ENCODE peak calls at places on chromosomes 11 and 22, in seven cellular contexts. One of them, this sample, is unnamed.

GRCh38 chr11:131674051-131674755 is 303.8 kb downstream of the NTM start:
- DNase-seq in lower leg skin: peak
- DNase-seq in H4: peak
- DNase-seq in kidney tubule cell: peak
- DNase-seq in brain microvascular endothelial cell: peak
- DNase-seq in stimulated activated CD4-positive, alpha-beta T cell treated with anti-CD3 and anti-CD28 coated beads, Interleukin-12 subunit alpha, Interleukin-12 subunit beta, amount 100 ng/mL, for 4 hours: peak
- DNase-seq in neural progenitor cell: peak
- DNase-seq in this sample: peak

GRCh38 chr11:128518493-128519207 is 68.7 kb downstream of the ETS1 start:
- DNase-seq in lower leg skin: no peak
- DNase-seq in H4: no peak
- DNase-seq in kidney tubule cell: no peak
- DNase-seq in brain microvascular endothelial cell: no peak
- DNase-seq in stimulated activated CD4-positive, alpha-beta T cell treated with anti-CD3 and anti-CD28 coated beads, Interleukin-12 subunit alpha, Interleukin-12 subunit beta, amount 100 ng/mL, for 4 hours: no peak
- DNase-seq in neural progenitor cell: no peak
- DNase-seq in this sample: no peak

GRCh38 chr11:2841411-2842190 is 44.0 kb downstream of the CDKN1C start:
- DNase-seq in lower leg skin: no peak
- DNase-seq in H4: no peak
- DNase-seq in kidney tubule cell: no peak
- DNase-seq in brain microvascular endothelial cell: no peak
- DNase-seq in stimulated activated CD4-positive, alpha-beta T cell treated with anti-CD3 and anti-CD28 coated beads, Interleukin-12 subunit alpha, Interleukin-12 subunit beta, amount 100 ng/mL, for 4 hours: no peak
- DNase-seq in neural progenitor cell: no peak
- DNase-seq in this sample: no peak

GRCh38 chr22:45503816-45504702 is 1.4 kb downstream of the FBLN1 start:
- DNase-seq in lower leg skin: peak
- DNase-seq in H4: no peak
- DNase-seq in kidney tubule cell: no peak
- DNase-seq in brain microvascular endothelial cell: peak
- DNase-seq in stimulated activated CD4-positive, alpha-beta T cell treated with anti-CD3 and anti-CD28 coated beads, Interleukin-12 subunit alpha, Interleukin-12 subunit beta, amount 100 ng/mL, for 4 hours: no peak
- DNase-seq in neural progenitor cell: peak
- DNase-seq in this sample: no peak

GRCh38 chr11:124320097-124320496 is at the start of gene OR8D2:
- DNase-seq in lower leg skin: no peak
- DNase-seq in H4: no peak
- DNase-seq in kidney tubule cell: no peak
- DNase-seq in brain microvascular endothelial cell: no peak
- DNase-seq in stimulated activated CD4-positive, alpha-beta T cell treated with anti-CD3 and anti-CD28 coated beads, Interleukin-12 subunit alpha, Interleukin-12 subunit beta, amount 100 ng/mL, for 4 hours: no peak
- DNase-seq in neural progenitor cell: no peak
- DNase-seq in this sample: no peak

GRCh38 chr11:72673943-72674828 is at the start of gene PDE2A:
- DNase-seq in lower leg skin: no peak
- DNase-seq in H4: no peak
- DNase-seq in kidney tubule cell: no peak
- DNase-seq in brain microvascular endothelial cell: no peak
- DNase-seq in stimulated activated CD4-positive, alpha-beta T cell treated with anti-CD3 and anti-CD28 coated beads, Interleukin-12 subunit alpha, Interleukin-12 subunit beta, amount 100 ng/mL, for 4 hours: no peak
- DNase-seq in neural progenitor cell: peak
- DNase-seq in this sample: no peak

GRCh38 chr11:65384301-65384889 is 1.9 kb upstream of the SLC25A45 start:
- DNase-seq in lower leg skin: no peak
- DNase-seq in H4: peak
- DNase-seq in kidney tubule cell: no peak
- DNase-seq in brain microvascular endothelial cell: no peak
- DNase-seq in stimulated activated CD4-positive, alpha-beta T cell treated with anti-CD3 and anti-CD28 coated beads, Interleukin-12 subunit alpha, Interleukin-12 subunit beta, amount 100 ng/mL, for 4 hours: no peak
- DNase-seq in neural progenitor cell: no peak
- DNase-seq in this sample: no peak

GRCh38 chr11:15670520-15671070 is 555.9 kb downstream of the INSC start:
- DNase-seq in lower leg skin: no peak
- DNase-seq in H4: no peak
- DNase-seq in kidney tubule cell: no peak
- DNase-seq in brain microvascular endothelial cell: no peak
- DNase-seq in stimulated activated CD4-positive, alpha-beta T cell treated with anti-CD3 and anti-CD28 coated beads, Interleukin-12 subunit alpha, Interleukin-12 subunit beta, amount 100 ng/mL, for 4 hours: no peak
- DNase-seq in neural progenitor cell: no peak
- DNase-seq in this sample: no peak

GRCh38 chr11:78767409-78767932 is 192.8 kb upstream of the NARS2 start:
- DNase-seq in lower leg skin: no peak
- DNase-seq in H4: no peak
- DNase-seq in kidney tubule cell: peak
- DNase-seq in brain microvascular endothelial cell: no peak
- DNase-seq in stimulated activated CD4-positive, alpha-beta T cell treated with anti-CD3 and anti-CD28 coated beads, Interleukin-12 subunit alpha, Interleukin-12 subunit beta, amount 100 ng/mL, for 4 hours: no peak
- DNase-seq in neural progenitor cell: no peak
- DNase-seq in this sample: peak

GRCh38 chr11:44389963-44390605 is 80.1 kb upstream of the ALX4 start:
- DNase-seq in lower leg skin: no peak
- DNase-seq in H4: no peak
- DNase-seq in kidney tubule cell: no peak
- DNase-seq in brain microvascular endothelial cell: no peak
- DNase-seq in stimulated activated CD4-positive, alpha-beta T cell treated with anti-CD3 and anti-CD28 coated beads, Interleukin-12 subunit alpha, Interleukin-12 subunit beta, amount 100 ng/mL, for 4 hours: no peak
- DNase-seq in neural progenitor cell: no peak
- DNase-seq in this sample: no peak

GRCh38 chr11:44382118-44382517 is 72.2 kb upstream of the ALX4 start:
- DNase-seq in lower leg skin: no peak
- DNase-seq in H4: no peak
- DNase-seq in kidney tubule cell: no peak
- DNase-seq in brain microvascular endothelial cell: no peak
- DNase-seq in stimulated activated CD4-positive, alpha-beta T cell treated with anti-CD3 and anti-CD28 coated beads, Interleukin-12 subunit alpha, Interleukin-12 subunit beta, amount 100 ng/mL, for 4 hours: no peak
- DNase-seq in neural progenitor cell: no peak
- DNase-seq in this sample: no peak

GRCh38 chr11:113644605-113645004 is 61.5 kb downstream of the TMPRSS5 start:
- DNase-seq in lower leg skin: no peak
- DNase-seq in H4: no peak
- DNase-seq in kidney tubule cell: no peak
- DNase-seq in brain microvascular endothelial cell: no peak
- DNase-seq in stimulated activated CD4-positive, alpha-beta T cell treated with anti-CD3 and anti-CD28 coated beads, Interleukin-12 subunit alpha, Interleukin-12 subunit beta, amount 100 ng/mL, for 4 hours: no peak
- DNase-seq in neural progenitor cell: no peak
- DNase-seq in this sample: no peak

GRCh38 chr11:16632295-16633200 is 105.9 kb upstream of the C11orf58 start:
- DNase-seq in lower leg skin: no peak
- DNase-seq in H4: peak
- DNase-seq in kidney tubule cell: peak
- DNase-seq in brain microvascular endothelial cell: peak
- DNase-seq in stimulated activated CD4-positive, alpha-beta T cell treated with anti-CD3 and anti-CD28 coated beads, Interleukin-12 subunit alpha, Interleukin-12 subunit beta, amount 100 ng/mL, for 4 hours: no peak
- DNase-seq in neural progenitor cell: peak
- DNase-seq in this sample: no peak

GRCh38 chr11:62266558-62266957 is 3.4 kb upstream of the SCGB2A2 start:
- DNase-seq in lower leg skin: no peak
- DNase-seq in H4: no peak
- DNase-seq in kidney tubule cell: peak
- DNase-seq in brain microvascular endothelial cell: no peak
- DNase-seq in stimulated activated CD4-positive, alpha-beta T cell treated with anti-CD3 and anti-CD28 coated beads, Interleukin-12 subunit alpha, Interleukin-12 subunit beta, amount 100 ng/mL, for 4 hours: no peak
- DNase-seq in neural progenitor cell: no peak
- DNase-seq in this sample: peak

GRCh38 chr11:44364596-44364995 is 54.7 kb upstream of the ALX4 start:
- DNase-seq in lower leg skin: no peak
- DNase-seq in H4: no peak
- DNase-seq in kidney tubule cell: peak
- DNase-seq in brain microvascular endothelial cell: no peak
- DNase-seq in stimulated activated CD4-positive, alpha-beta T cell treated with anti-CD3 and anti-CD28 coated beads, Interleukin-12 subunit alpha, Interleukin-12 subunit beta, amount 100 ng/mL, for 4 hours: no peak
- DNase-seq in neural progenitor cell: no peak
- DNase-seq in this sample: no peak

GRCh38 chr22:45999379-45999971 is 22.5 kb upstream of the WNT7B start:
- DNase-seq in lower leg skin: no peak
- DNase-seq in H4: no peak
- DNase-seq in kidney tubule cell: no peak
- DNase-seq in brain microvascular endothelial cell: no peak
- DNase-seq in stimulated activated CD4-positive, alpha-beta T cell treated with anti-CD3 and anti-CD28 coated beads, Interleukin-12 subunit alpha, Interleukin-12 subunit beta, amount 100 ng/mL, for 4 hours: no peak
- DNase-seq in neural progenitor cell: no peak
- DNase-seq in this sample: no peak

GRCh38 chr11:112408551-112408950 is 147.9 kb upstream of the PLET1 start:
- DNase-seq in lower leg skin: no peak
- DNase-seq in H4: no peak
- DNase-seq in kidney tubule cell: no peak
- DNase-seq in brain microvascular endothelial cell: no peak
- DNase-seq in stimulated activated CD4-positive, alpha-beta T cell treated with anti-CD3 and anti-CD28 coated beads, Interleukin-12 subunit alpha, Interleukin-12 subunit beta, amount 100 ng/mL, for 4 hours: no peak
- DNase-seq in neural progenitor cell: no peak
- DNase-seq in this sample: no peak

GRCh38 chr11:46298699-46299424 is 21.4 kb downstream of the CREB3L1 start:
- DNase-seq in lower leg skin: no peak
- DNase-seq in H4: peak
- DNase-seq in kidney tubule cell: peak
- DNase-seq in brain microvascular endothelial cell: peak
- DNase-seq in stimulated activated CD4-positive, alpha-beta T cell treated with anti-CD3 and anti-CD28 coated beads, Interleukin-12 subunit alpha, Interleukin-12 subunit beta, amount 100 ng/mL, for 4 hours: no peak
- DNase-seq in neural progenitor cell: no peak
- DNase-seq in this sample: peak

GRCh38 chr11:133443361-133443760 is 88.9 kb downstream of the OPCML start:
- DNase-seq in lower leg skin: no peak
- DNase-seq in H4: no peak
- DNase-seq in kidney tubule cell: no peak
- DNase-seq in brain microvascular endothelial cell: no peak
- DNase-seq in stimulated activated CD4-positive, alpha-beta T cell treated with anti-CD3 and anti-CD28 coated beads, Interleukin-12 subunit alpha, Interleukin-12 subunit beta, amount 100 ng/mL, for 4 hours: no peak
- DNase-seq in neural progenitor cell: no peak
- DNase-seq in this sample: no peak

GRCh38 chr11:19597194-19597593 is 115.4 kb upstream of the NAV2 start:
- DNase-seq in lower leg skin: no peak
- DNase-seq in H4: peak
- DNase-seq in kidney tubule cell: peak
- DNase-seq in brain microvascular endothelial cell: peak
- DNase-seq in stimulated activated CD4-positive, alpha-beta T cell treated with anti-CD3 and anti-CD28 coated beads, Interleukin-12 subunit alpha, Interleukin-12 subunit beta, amount 100 ng/mL, for 4 hours: no peak
- DNase-seq in neural progenitor cell: no peak
- DNase-seq in this sample: peak

GRCh38 chr11:11860103-11860979 is 18.6 kb downstream of the USP47 start:
- DNase-seq in lower leg skin: no peak
- DNase-seq in H4: peak
- DNase-seq in kidney tubule cell: no peak
- DNase-seq in brain microvascular endothelial cell: no peak
- DNase-seq in stimulated activated CD4-positive, alpha-beta T cell treated with anti-CD3 and anti-CD28 coated beads, Interleukin-12 subunit alpha, Interleukin-12 subunit beta, amount 100 ng/mL, for 4 hours: no peak
- DNase-seq in neural progenitor cell: no peak
- DNase-seq in this sample: no peak

GRCh38 chr11:7579226-7579825 is 65.5 kb downstream of the PPFIBP2 start:
- DNase-seq in lower leg skin: no peak
- DNase-seq in H4: no peak
- DNase-seq in kidney tubule cell: no peak
- DNase-seq in brain microvascular endothelial cell: no peak
- DNase-seq in stimulated activated CD4-positive, alpha-beta T cell treated with anti-CD3 and anti-CD28 coated beads, Interleukin-12 subunit alpha, Interleukin-12 subunit beta, amount 100 ng/mL, for 4 hours: no peak
- DNase-seq in neural progenitor cell: no peak
- DNase-seq in this sample: peak

GRCh38 chr22:37431811-37432707 is 4.8 kb upstream of the ELFN2 start:
- DNase-seq in lower leg skin: no peak
- DNase-seq in H4: peak
- DNase-seq in kidney tubule cell: peak
- DNase-seq in brain microvascular endothelial cell: peak
- DNase-seq in stimulated activated CD4-positive, alpha-beta T cell treated with anti-CD3 and anti-CD28 coated beads, Interleukin-12 subunit alpha, Interleukin-12 subunit beta, amount 100 ng/mL, for 4 hours: no peak
- DNase-seq in neural progenitor cell: no peak
- DNase-seq in this sample: peak

GRCh38 chr11:112355726-112356125 is 95.1 kb upstream of the PLET1 start:
- DNase-seq in lower leg skin: no peak
- DNase-seq in H4: peak
- DNase-seq in kidney tubule cell: no peak
- DNase-seq in brain microvascular endothelial cell: no peak
- DNase-seq in stimulated activated CD4-positive, alpha-beta T cell treated with anti-CD3 and anti-CD28 coated beads, Interleukin-12 subunit alpha, Interleukin-12 subunit beta, amount 100 ng/mL, for 4 hours: no peak
- DNase-seq in neural progenitor cell: peak
- DNase-seq in this sample: no peak

GRCh38 chr11:87428266-87428665 is 390.5 kb downstream of the TMEM135 start:
- DNase-seq in lower leg skin: no peak
- DNase-seq in H4: no peak
- DNase-seq in kidney tubule cell: peak
- DNase-seq in brain microvascular endothelial cell: peak
- DNase-seq in stimulated activated CD4-positive, alpha-beta T cell treated with anti-CD3 and anti-CD28 coated beads, Interleukin-12 subunit alpha, Interleukin-12 subunit beta, amount 100 ng/mL, for 4 hours: no peak
- DNase-seq in neural progenitor cell: no peak
- DNase-seq in this sample: no peak

GRCh38 chr22:22235564-22235963 is 9.0 kb upstream of the VPREB1 start:
- DNase-seq in lower leg skin: no peak
- DNase-seq in H4: no peak
- DNase-seq in kidney tubule cell: peak
- DNase-seq in brain microvascular endothelial cell: no peak
- DNase-seq in stimulated activated CD4-positive, alpha-beta T cell treated with anti-CD3 and anti-CD28 coated beads, Interleukin-12 subunit alpha, Interleukin-12 subunit beta, amount 100 ng/mL, for 4 hours: peak
- DNase-seq in neural progenitor cell: peak
- DNase-seq in this sample: no peak

GRCh38 chr11:86360775-86361395 is 13.8 kb upstream of the CCDC81 start:
- DNase-seq in lower leg skin: no peak
- DNase-seq in H4: peak
- DNase-seq in kidney tubule cell: peak
- DNase-seq in brain microvascular endothelial cell: peak
- DNase-seq in stimulated activated CD4-positive, alpha-beta T cell treated with anti-CD3 and anti-CD28 coated beads, Interleukin-12 subunit alpha, Interleukin-12 subunit beta, amount 100 ng/mL, for 4 hours: no peak
- DNase-seq in neural progenitor cell: peak
- DNase-seq in this sample: peak

GRCh38 chr11:36475192-36475591 is 34.9 kb downstream of the TRAF6 start:
- DNase-seq in lower leg skin: no peak
- DNase-seq in H4: no peak
- DNase-seq in kidney tubule cell: no peak
- DNase-seq in brain microvascular endothelial cell: no peak
- DNase-seq in stimulated activated CD4-positive, alpha-beta T cell treated with anti-CD3 and anti-CD28 coated beads, Interleukin-12 subunit alpha, Interleukin-12 subunit beta, amount 100 ng/mL, for 4 hours: no peak
- DNase-seq in neural progenitor cell: no peak
- DNase-seq in this sample: no peak

GRCh38 chr22:42033263-42034181 is 34.9 kb downstream of the WBP2NL start:
- DNase-seq in lower leg skin: no peak
- DNase-seq in H4: no peak
- DNase-seq in kidney tubule cell: no peak
- DNase-seq in brain microvascular endothelial cell: no peak
- DNase-seq in stimulated activated CD4-positive, alpha-beta T cell treated with anti-CD3 and anti-CD28 coated beads, Interleukin-12 subunit alpha, Interleukin-12 subunit beta, amount 100 ng/mL, for 4 hours: no peak
- DNase-seq in neural progenitor cell: no peak
- DNase-seq in this sample: no peak

GRCh38 chr22:49647346-49648026 is 180.2 kb downstream of the BRD1 start:
- DNase-seq in lower leg skin: no peak
- DNase-seq in H4: no peak
- DNase-seq in kidney tubule cell: no peak
- DNase-seq in brain microvascular endothelial cell: no peak
- DNase-seq in stimulated activated CD4-positive, alpha-beta T cell treated with anti-CD3 and anti-CD28 coated beads, Interleukin-12 subunit alpha, Interleukin-12 subunit beta, amount 100 ng/mL, for 4 hours: no peak
- DNase-seq in neural progenitor cell: no peak
- DNase-seq in this sample: no peak

GRCh38 chr11:61834278-61835004 is 6.3 kb downstream of the FADS2 start:
- DNase-seq in lower leg skin: peak
- DNase-seq in H4: peak
- DNase-seq in kidney tubule cell: peak
- DNase-seq in brain microvascular endothelial cell: peak
- DNase-seq in stimulated activated CD4-positive, alpha-beta T cell treated with anti-CD3 and anti-CD28 coated beads, Interleukin-12 subunit alpha, Interleukin-12 subunit beta, amount 100 ng/mL, for 4 hours: no peak
- DNase-seq in neural progenitor cell: no peak
- DNase-seq in this sample: no peak

GRCh38 chr11:36257351-36257750 is 31.9 kb downstream of the COMMD9 start:
- DNase-seq in lower leg skin: no peak
- DNase-seq in H4: no peak
- DNase-seq in kidney tubule cell: peak
- DNase-seq in brain microvascular endothelial cell: no peak
- DNase-seq in stimulated activated CD4-positive, alpha-beta T cell treated with anti-CD3 and anti-CD28 coated beads, Interleukin-12 subunit alpha, Interleukin-12 subunit beta, amount 100 ng/mL, for 4 hours: no peak
- DNase-seq in neural progenitor cell: no peak
- DNase-seq in this sample: no peak

GRCh38 chr11:2517016-2517385 is 72.2 kb downstream of the KCNQ1 start:
- DNase-seq in lower leg skin: peak
- DNase-seq in H4: no peak
- DNase-seq in kidney tubule cell: no peak
- DNase-seq in brain microvascular endothelial cell: no peak
- DNase-seq in stimulated activated CD4-positive, alpha-beta T cell treated with anti-CD3 and anti-CD28 coated beads, Interleukin-12 subunit alpha, Interleukin-12 subunit beta, amount 100 ng/mL, for 4 hours: no peak
- DNase-seq in neural progenitor cell: no peak
- DNase-seq in this sample: no peak

GRCh38 chr22:19875531-19876313 is 21.0 kb upstream of the GNB1L start:
- DNase-seq in lower leg skin: no peak
- DNase-seq in H4: no peak
- DNase-seq in kidney tubule cell: no peak
- DNase-seq in brain microvascular endothelial cell: peak
- DNase-seq in stimulated activated CD4-positive, alpha-beta T cell treated with anti-CD3 and anti-CD28 coated beads, Interleukin-12 subunit alpha, Interleukin-12 subunit beta, amount 100 ng/mL, for 4 hours: no peak
- DNase-seq in neural progenitor cell: peak
- DNase-seq in this sample: no peak